ENCODE peak calls at places on chromosomes 6 and 20, in five cellular contexts. E is HepG2, J is K562, K is GM12878, A is SK-N-SH. X is an unnamed sample.

GRCh38 chr6:75532521-75532920 is 38.9 kb upstream of the FILIP1 start:
- DNase-seq in E (no peak), J (no peak), K (no peak), A (no peak), X (no peak)

GRCh38 chr20:61686081-61686936 is 379.4 kb downstream of the TAF4 start:
- DNase-seq in E (no peak), J (no peak), K (no peak), A (no peak), X (no peak)

GRCh38 chr6:53754330-53754729 is 40.5 kb upstream of the LRRC1 start:
- DNase-seq in E (no peak), J (no peak), K (no peak), A (no peak), X (no peak)

GRCh38 chr6:150342126-150342525 is 26.7 kb upstream of the IYD start:
- DNase-seq in E (no peak), J (no peak), K (no peak), A (no peak), X (no peak)

GRCh38 chr20:25271486-25272222 is 23.8 kb downstream of the PYGB start:
- DNase-seq in E (no peak), J (no peak), K (no peak), A (no peak), X (no peak)

GRCh38 chr6:158536891-158537798 is 22.7 kb upstream of the TMEM181 start:
- DNase-seq in E (peak; percentile 56), J (peak; percentile 78), K (no peak), A (peak; percentile 93), X (no peak)

GRCh38 chr20:3744806-3745685 is 12.6 kb downstream of the HSPA12B start:
- DNase-seq in E (peak; percentile 74), J (peak; percentile 97), K (no peak), A (peak; percentile 90), X (no peak)

GRCh38 chr20:41329435-41330342 is 10.9 kb upstream of the LPIN3 start:
- DNase-seq in E (peak; percentile 82), J (no peak), K (no peak), A (no peak), X (peak; percentile 40)

GRCh38 chr6:14968056-14968643 is 277.7 kb upstream of the JARID2 start:
- DNase-seq in E (no peak), J (no peak), K (no peak), A (no peak), X (no peak)

GRCh38 chr20:15241696-15242095 is 904.3 kb upstream of the FLRT3 start:
- DNase-seq in E (no peak), J (no peak), K (no peak), A (no peak), X (no peak)

GRCh38 chr6:90610671-90611542 is 24.0 kb upstream of the MAP3K7 start:
- DNase-seq in E (no peak), J (peak; percentile 27), K (no peak), A (peak; percentile 59), X (no peak)

GRCh38 chr6:36760685-36761435 is 63.2 kb downstream of the RAB44 start:
- DNase-seq in E (no peak), J (no peak), K (no peak), A (no peak), X (no peak)

GRCh38 chr20:46151936-46152335 is 33.8 kb downstream of the CD40 start:
- DNase-seq in E (peak; percentile 45), J (peak; percentile 79), K (no peak), A (peak; percentile 67), X (no peak)

GRCh38 chr6:26284537-26285142 is 80.4 kb upstream of the BTN3A2 start:
- DNase-seq in E (no peak), J (no peak), K (peak; percentile 47), A (no peak), X (peak; percentile 57)

GRCh38 chr20:35680464-35681183 is 15.9 kb upstream of the CPNE1 start:
- DNase-seq in E (no peak), J (no peak), K (no peak), A (no peak), X (peak; percentile 65)

DNA sequence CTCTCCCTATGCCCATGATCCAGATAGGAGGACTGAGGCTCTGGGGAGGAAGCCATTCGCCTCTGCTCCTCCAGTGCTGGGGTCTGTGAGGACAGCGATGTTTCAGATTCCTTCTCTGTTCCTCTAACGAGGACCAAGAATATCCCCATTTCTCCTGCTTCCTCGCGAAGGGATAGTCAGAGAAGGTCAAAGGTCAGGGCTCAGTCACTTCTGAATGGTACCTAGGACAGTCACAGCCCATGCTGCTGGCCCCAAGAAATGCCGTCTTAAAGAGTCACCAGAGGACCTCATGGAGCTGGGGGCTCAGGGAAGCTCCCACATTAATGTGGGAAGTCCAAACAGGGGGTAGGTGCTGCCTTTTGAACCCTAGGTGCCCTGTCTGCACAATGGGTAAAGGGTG is 2.1 kb downstream of the FOXS1 start:
- DNase-seq in E (no peak), J (no peak), K (no peak), A (no peak), X (no peak)
- H3K4me3 ChIP-seq in E (no peak overlapping the region), J (no peak overlapping the region), K (no peak overlapping the region), A (no peak overlapping the region), X (no peak overlapping the region)

GRCh38 chr20:23162887-23163286 is 76.8 kb upstream of the CD93 start:
- DNase-seq in E (no peak), J (no peak), K (no peak), A (no peak), X (no peak)
- TF ChIP-seq REST in E (no peak), J (no peak), K (no peak), A (no peak), X (no peak)

GRCh38 chr6:151690768-151691562 is 116.5 kb upstream of the ESR1 start:
- DNase-seq in E (no peak), J (no peak), K (peak; percentile 83), A (no peak), X (no peak)

GRCh38 chr6:151693366-151693765 is 114.1 kb upstream of the ESR1 start:
- DNase-seq in E (no peak), J (no peak), K (no peak), A (no peak), X (no peak)

GRCh38 chr6:151692216-151692615 is 115.3 kb upstream of the ESR1 start:
- DNase-seq in E (no peak), J (no peak), K (no peak), A (no peak), X (no peak)

GRCh38 chr6:151698921-151699705 is 108.4 kb upstream of the ESR1 start:
- DNase-seq in E (no peak), J (no peak), K (no peak), A (no peak), X (no peak)

DNA sequence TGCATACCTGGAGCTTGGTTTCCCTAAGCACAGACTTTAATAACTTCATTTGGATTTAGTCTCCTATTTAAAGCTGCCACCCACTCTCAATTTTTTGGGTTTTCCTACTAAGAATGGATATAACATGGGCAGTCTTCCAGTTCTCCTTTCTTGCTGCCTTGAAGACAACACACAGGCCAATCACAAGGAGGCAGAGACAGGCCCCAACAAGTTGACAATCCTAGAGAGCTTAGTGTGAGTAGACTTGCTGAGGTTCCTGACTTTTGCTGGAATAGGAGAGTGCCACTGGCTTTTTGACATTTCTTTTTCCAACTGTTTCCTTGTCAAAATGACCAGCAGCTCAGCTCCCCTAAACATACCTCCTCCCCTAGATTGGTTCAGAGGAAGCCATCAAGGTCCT is 112.3 kb upstream of the ESR1 start:
- DNase-seq in E (no peak), J (no peak), K (no peak), A (no peak), X (no peak)
- TF ChIP-seq GABPA in E (no peak), J (no peak), K (no peak), A (no peak), X (no peak)

GRCh38 chr20:63661108-63661507 is 3.0 kb downstream of the RTEL1 start:
- DNase-seq in E (no peak), J (no peak), K (no peak), A (no peak), X (no peak)

GRCh38 chr20:63660622-63661021 is 2.5 kb downstream of the RTEL1 start:
- DNase-seq in E (no peak), J (no peak), K (no peak), A (no peak), X (no peak)

GRCh38 chr20:63657937-63658748 is at the start of gene RTEL1:
- DNase-seq in E (peak; percentile 93), J (peak; percentile 86), K (peak; percentile 59), A (peak; percentile 96), X (peak; percentile 83)

GRCh38 chr20:63658749-63659187 is 656 bp downstream of the RTEL1 start:
- DNase-seq in E (no peak), J (no peak), K (no peak), A (peak; percentile 45), X (peak; percentile 73)

DNA sequence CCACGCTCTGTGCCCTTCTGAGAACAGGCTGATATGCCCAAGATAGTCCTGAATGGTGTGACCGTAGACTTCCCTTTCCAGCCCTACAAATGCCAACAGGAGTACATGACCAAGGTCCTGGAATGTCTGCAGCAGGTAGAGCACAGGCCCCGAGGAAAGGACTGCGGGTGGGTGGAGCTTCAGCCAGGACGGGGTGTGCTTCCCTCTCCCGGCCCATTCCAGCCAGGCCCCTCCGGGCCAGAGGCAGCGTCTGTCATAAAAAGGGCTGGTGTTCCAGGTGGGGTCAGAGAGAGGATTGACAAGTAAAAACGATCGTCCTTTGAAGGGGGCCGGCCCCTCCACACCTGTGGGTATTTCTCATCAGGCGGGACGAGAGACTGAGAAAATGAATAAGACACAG is 1.3 kb downstream of the RTEL1 start:
- DNase-seq in E (no peak), J (no peak), K (no peak), A (no peak), X (no peak)
- H3K4me3 ChIP-seq in E (peak overlapping the region; percentile 78), J (peak overlapping the region; percentile 63), K (peak overlapping the region; percentile 93), A (peak overlapping the region; percentile 91), X (peak overlapping the region; percentile 91)

GRCh38 chr20:62907377-62908317 is 18.7 kb downstream of the DIDO1 start:
- DNase-seq in E (peak; percentile 58), J (peak; percentile 48), K (no peak), A (peak; percentile 83), X (no peak)
- TF ChIP-seq REST in E (no peak), J (no peak), K (no peak), A (no peak), X (no peak)

GRCh38 chr6:102075539-102075938 is 682.0 kb downstream of the GRIK2 start:
- DNase-seq in E (peak; percentile 4), J (no peak), K (no peak), A (no peak), X (no peak)
- TF ChIP-seq GABPA in E (no peak), J (no peak), K (no peak), A (no peak), X (no peak)